ENCODE peak calls at places on chromosome 21, in four cellular contexts. V is left lung, L is tibial artery, N is mammary epithelial cell. D is an unnamed sample.

GRCh38 chr21:28885853-28886177 is 106.9 kb downstream of the LTN1 start:
- DNase-seq in N (no peak), V (no peak), L (no peak), D (no peak)

GRCh38 chr21:35343046-35343816 is 294.1 kb upstream of the RUNX1 start:
- DNase-seq in V (no peak), N (no peak), L (no peak), D (no peak)

GRCh38 chr21:32257952-32258785 is 20.7 kb downstream of the MIS18A start:
- DNase-seq in V (no peak), N (peak; percentile 68), L (peak; percentile 83), D (peak; percentile 42)

GRCh38 chr21:23401278-23401677 is 2206.0 kb downstream of the MRPL39 start:
- DNase-seq in N (no peak), L (no peak), V (no peak), D (no peak)

GRCh38 chr21:37675202-37675801 is 241.0 kb downstream of the KCNJ6 start:
- DNase-seq in N (no peak), V (peak; percentile 90), L (no peak), D (peak; percentile 50)

GRCh38 chr21:17003221-17003620 is 509.6 kb upstream of the CXADR start:
- DNase-seq in N (no peak), L (no peak), V (no peak), D (no peak)

GRCh38 chr21:28657576-28657975 is 335.1 kb downstream of the LTN1 start:
- DNase-seq in V (no peak), N (no peak), L (no peak), D (no peak)

GRCh38 chr21:36744190-36744559 is 45.3 kb downstream of the SIM2 start:
- DNase-seq in V (no peak), L (no peak), N (no peak), D (no peak)

GRCh38 chr21:26884436-26884835 is 39.2 kb upstream of the ADAMTS1 start:
- DNase-seq in N (no peak), V (no peak), L (no peak), D (no peak)

GRCh38 chr21:28771790-28772501 is 220.7 kb downstream of the LTN1 start:
- DNase-seq in N (peak; percentile 10), V (no peak), L (no peak), D (no peak)

GRCh38 chr21:21373969-21374368 is 375.8 kb downstream of the NCAM2 start:
- DNase-seq in V (no peak), L (no peak), N (no peak), D (no peak)

GRCh38 chr21:40466893-40467483 is 380.0 kb downstream of the DSCAM start:
- DNase-seq in L (no peak), V (no peak), N (peak; percentile 8), D (no peak)

GRCh38 chr21:18151046-18151445 is 93.6 kb upstream of the CHODL start:
- DNase-seq in L (no peak), N (no peak), V (no peak), D (no peak)

GRCh38 chr21:34744801-34745200 is 76.0 kb downstream of the CLIC6 start:
- DNase-seq in L (no peak), N (no peak), V (no peak), D (no peak)

GRCh38 chr21:26881504-26882228 is 36.5 kb upstream of the ADAMTS1 start:
- DNase-seq in L (no peak), N (no peak), V (no peak), D (no peak)

GRCh38 chr21:29947119-29947518 is 7.3 kb upstream of the GRIK1 start:
- DNase-seq in L (no peak), N (no peak), V (no peak), D (no peak)

GRCh38 chr21:36699546-36700294 is 805 bp downstream of the SIM2 start:
- DNase-seq in V (peak; percentile 58), L (no peak), N (no peak), D (no peak)

GRCh38 chr21:29423051-29423450 is 124.3 kb downstream of the BACH1 start:
- DNase-seq in N (peak; percentile 38), V (no peak), L (no peak), D (no peak)

GRCh38 chr21:34833465-34833864 is 164.7 kb downstream of the CLIC6 start:
- DNase-seq in V (no peak), L (no peak), N (no peak), D (no peak)

GRCh38 chr21:23639726-23640125 is 1967.6 kb downstream of the MRPL39 start:
- DNase-seq in N (no peak), V (no peak), L (no peak), D (no peak)

GRCh38 chr21:28936036-28936435 is 56.6 kb downstream of the LTN1 start:
- DNase-seq in V (no peak), L (no peak), N (no peak), D (no peak)

GRCh38 chr21:18522181-18522771 is 118.7 kb upstream of the TMPRSS15 start:
- DNase-seq in L (no peak), V (no peak), N (no peak), D (no peak)

GRCh38 chr21:30434033-30434631 is 4.1 kb downstream of the KRTAP13-4 start:
- DNase-seq in V (no peak), L (no peak), N (peak; percentile 42), D (peak; percentile 4)

GRCh38 chr21:46414965-46415275 is 43.8 kb upstream of the DIP2A start:
- DNase-seq in V (peak; percentile 49), L (no peak), N (no peak), D (no peak)

GRCh38 chr21:42466700-42467612 is 29.1 kb downstream of the RSPH1 start:
- DNase-seq in L (peak; percentile 37), N (no peak), V (no peak), D (peak; percentile 76)

DNA sequence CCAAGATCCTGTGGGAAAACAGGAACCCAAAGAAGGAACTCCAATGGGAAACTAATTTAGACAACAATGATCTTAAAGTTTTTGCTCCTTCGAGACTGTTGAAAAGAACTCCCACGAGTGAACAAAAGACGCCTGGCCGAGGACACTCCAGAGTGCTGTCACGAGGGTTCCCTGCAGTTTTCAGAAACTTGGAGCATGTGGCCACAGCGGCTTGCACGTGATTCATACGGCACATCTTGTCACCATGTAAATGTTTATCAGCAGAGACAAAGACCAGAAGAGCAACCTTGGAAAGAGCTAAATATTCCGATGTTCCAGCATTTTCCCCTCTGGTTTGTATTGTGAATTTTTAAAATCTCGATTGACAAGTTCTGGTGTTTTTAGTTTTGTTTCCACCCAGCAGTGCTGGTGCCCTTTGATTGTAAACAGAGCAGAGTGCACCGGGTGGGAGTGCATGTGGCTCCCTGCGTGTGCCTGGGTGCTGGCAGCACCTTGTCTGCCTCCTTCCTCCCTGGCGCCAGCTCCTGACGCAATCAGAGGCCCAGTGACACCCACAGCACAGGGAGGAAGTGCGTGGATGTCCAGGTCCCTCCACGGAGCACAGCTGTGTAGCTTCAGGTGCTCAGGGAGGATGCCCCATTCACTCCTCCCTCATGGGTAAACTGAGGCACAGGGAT is 23.0 kb downstream of the LRRC3 start:
- DNase-seq in V (no peak), N (no peak), L (peak; percentile 52), D (no peak)
- H3K27ac ChIP-seq in V (no peak overlapping the region), N (no peak overlapping the region), L (no peak overlapping the region), D (no peak overlapping the region)

DNA sequence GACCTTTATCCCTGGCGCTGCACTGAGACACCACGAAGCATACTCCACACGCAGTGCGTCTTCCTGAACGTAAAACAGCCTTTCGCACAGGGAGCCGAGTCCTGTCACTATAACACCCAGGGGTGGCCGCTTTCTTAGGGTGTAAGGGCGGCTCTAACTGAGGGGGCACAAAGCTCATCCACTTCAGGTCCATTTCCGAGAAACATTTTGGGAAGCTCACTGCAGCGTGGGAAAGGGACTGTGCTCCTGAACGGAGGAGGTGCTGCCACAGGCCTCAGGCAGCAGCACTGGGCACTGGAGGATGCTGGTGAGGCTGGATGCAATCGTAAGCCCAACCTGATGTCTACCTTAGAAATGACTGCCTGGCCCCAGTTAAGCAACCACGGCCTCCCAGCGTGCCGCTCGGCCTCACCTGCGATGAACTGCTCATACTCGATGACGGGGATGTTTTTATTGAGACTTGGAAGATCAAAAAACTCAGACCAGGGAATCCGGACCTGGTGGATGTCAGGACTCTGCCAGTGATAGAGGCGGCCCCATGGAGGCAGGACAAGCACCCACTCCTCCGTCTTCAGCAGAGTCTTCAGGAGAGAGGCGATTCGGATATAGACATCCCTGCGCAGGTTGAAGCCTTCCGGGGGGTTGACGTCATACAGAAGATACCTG is 2.3 kb downstream of the POFUT2 start:
- DNase-seq in N (no peak), L (peak; percentile 63), V (no peak), D (no peak)
- H3K4me1 ChIP-seq in N (peaks cover 10% of the 10 kb centered on the region), L (peaks cover 26% of the 10 kb centered on the region), V (peaks cover 25% of the 10 kb centered on the region), D (no peaks in the 10 kb centered on the region)

DNA sequence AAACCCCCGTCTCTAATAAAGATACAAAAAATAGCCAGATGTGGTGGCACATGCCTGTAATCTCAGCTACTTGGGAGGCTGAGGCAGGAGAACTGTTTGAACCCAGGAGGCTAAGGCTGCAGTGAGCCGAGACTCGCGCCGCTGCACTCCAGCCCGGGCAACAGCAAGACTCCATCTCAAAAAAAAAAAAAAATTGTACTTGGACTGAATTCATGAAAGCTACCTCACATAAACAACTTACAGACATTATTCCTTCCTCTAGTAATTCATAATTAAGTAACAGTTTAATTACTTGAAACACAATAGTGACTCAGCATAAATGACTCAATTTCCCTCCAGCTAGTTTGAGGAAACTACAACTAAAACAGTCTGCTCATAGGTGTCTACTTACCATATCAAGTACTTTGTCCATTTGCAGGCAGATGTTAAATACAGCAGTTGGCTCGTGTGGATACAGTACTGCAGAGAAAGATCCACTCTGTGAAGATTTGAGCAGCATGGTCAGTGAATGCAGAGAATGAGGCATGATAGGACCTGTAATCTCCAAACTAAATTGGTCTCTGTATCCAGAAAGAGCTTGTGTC is 9.4 kb downstream of the DONSON start:
- DNase-seq in L (no peak), N (peak; percentile 50), V (no peak), D (no peak)
- H3K27ac ChIP-seq in L (peak overlapping the region; percentile 4), N (peak overlapping the region; percentile 10), V (peak overlapping the region; percentile 58), D (peak overlapping the region; percentile 60)

GRCh38 chr21:39388811-39389155 is 39.9 kb upstream of the HMGN1 start:
- DNase-seq in N (no peak), V (no peak), L (no peak), D (no peak)
- H3K4me1 ChIP-seq in N (peaks cover 31% of the 10 kb centered on the region), V (peaks cover 39% of the 10 kb centered on the region), L (peaks cover 39% of the 10 kb centered on the region), D (peaks cover 4% of the 10 kb centered on the region)

DNA sequence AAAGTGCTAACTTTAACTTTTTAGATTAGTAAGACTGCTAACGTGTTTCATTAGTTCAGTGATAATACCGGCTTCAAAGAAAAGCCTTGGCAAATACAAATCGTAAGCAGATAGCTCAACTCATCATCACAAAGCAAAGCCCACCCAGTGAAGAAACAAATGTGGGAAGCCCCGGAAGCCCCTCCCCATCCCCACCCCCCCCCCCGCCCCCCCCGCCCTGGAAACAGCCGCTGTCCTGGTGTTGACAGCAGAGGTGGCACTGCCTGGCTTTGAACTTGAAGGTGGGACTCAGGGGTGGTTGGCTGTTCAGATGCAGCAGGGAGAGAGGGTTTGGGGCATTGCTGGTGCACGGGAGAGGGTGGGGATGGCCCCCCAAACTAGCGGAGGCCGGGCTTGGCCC is 14.1 kb downstream of the PDXK start:
- DNase-seq in V (no peak), N (no peak), L (no peak), D (no peak)
- H3K27ac ChIP-seq in V (peak overlapping the region; percentile 11), N (no peak overlapping the region), L (no peak overlapping the region), D (no peak overlapping the region)